ENCODE peak calls at places on chromosomes 13 and 19, in six cellular contexts. L is fibroblast of lung, K is HCT116, X is endothelial cell of umbilical vein, P is DND-41, N is colonic mucosa. B is an unnamed sample.

GRCh38 chr19:35860818-35861639 is 4.3 kb downstream of the KIRREL2 start:
- DNase-seq in L (no peak), K (no peak), X (no peak), P (no peak), N (no peak), B (no peak)

GRCh38 chr13:104318121-104318520 is 1251.9 kb upstream of the SLC10A2 start:
- DNase-seq in L (peak; percentile 57), K (peak; percentile 4), X (peak; percentile 43), P (no peak), N (no peak), B (peak; percentile 64)

GRCh38 chr19:39078436-39079200 is 5.5 kb upstream of the ACP7 start:
- DNase-seq in L (peak; percentile 99), K (peak; percentile 98), X (peak; percentile 75), P (no peak), N (no peak), B (peak; percentile 92)

GRCh38 chr19:2167896-2168618 is 4.3 kb downstream of the DOT1L start:
- DNase-seq in L (peak; percentile 61), K (no peak), X (peak; percentile 60), P (no peak), N (peak; percentile 47), B (peak; percentile 42)

GRCh38 chr13:112903071-112903577 is 65.9 kb upstream of the MCF2L start:
- DNase-seq in L (no peak), K (no peak), X (no peak), P (no peak), N (no peak), B (no peak)

GRCh38 chr13:31925079-31925478 is 106.5 kb upstream of the FRY start:
- DNase-seq in L (no peak), K (no peak), X (no peak), P (no peak), N (no peak), B (no peak)

GRCh38 chr19:58336820-58337219 is 10.0 kb downstream of the ZSCAN22 start:
- DNase-seq in L (no peak), K (no peak), X (no peak), P (no peak), N (no peak), B (no peak)

GRCh38 chr19:39908803-39909202 is 25.6 kb downstream of the FCGBP start:
- DNase-seq in L (no peak), K (no peak), X (no peak), P (no peak), N (peak; percentile 14), B (no peak)

GRCh38 chr13:102582256-102582655 is 14.5 kb upstream of the TPP2 start:
- DNase-seq in L (no peak), K (no peak), X (no peak), P (no peak), N (no peak), B (no peak)

GRCh38 chr13:49303533-49304252 is 56.0 kb downstream of the CDADC1 start:
- DNase-seq in L (no peak), K (no peak), X (peak; percentile 17), P (no peak), N (no peak), B (no peak)

GRCh38 chr13:111926501-111927180 is 140.3 kb upstream of the SOX1 start:
- DNase-seq in L (no peak), K (no peak), X (no peak), P (no peak), N (no peak), B (no peak)

GRCh38 chr19:18433039-18433691 is 4.8 kb downstream of the ISYNA1 start:
- DNase-seq in L (no peak), K (no peak), X (no peak), P (no peak), N (no peak), B (no peak)

GRCh38 chr19:33404916-33405315 is 31.4 kb downstream of the CEBPG start:
- DNase-seq in L (no peak), K (no peak), X (no peak), P (no peak), N (no peak), B (no peak)

GRCh38 chr19:23817519-23817918 is 58.8 kb upstream of the ZNF681 start:
- DNase-seq in L (peak; percentile 14), K (peak; percentile 4), X (no peak), P (peak; percentile 40), N (peak; percentile 27), B (peak; percentile 25)

GRCh38 chr19:46218160-46218559 is 11.4 kb upstream of the IGFL1 start:
- DNase-seq in L (peak; percentile 39), K (peak; percentile 21), X (peak; percentile 24), P (peak; percentile 75), N (peak; percentile 24), B (peak; percentile 20)

GRCh38 chr13:36282818-36283432 is 14.7 kb downstream of the CCDC169 start:
- DNase-seq in L (peak; percentile 39), K (peak; percentile 2), X (peak; percentile 61), P (no peak), N (no peak), B (peak; percentile 86)

GRCh38 chr19:47096721-47097120 is 16.9 kb downstream of the ZC3H4 start:
- DNase-seq in L (no peak), K (no peak), X (no peak), P (no peak), N (peak; percentile 51), B (no peak)

GRCh38 chr13:51797664-51798488 is 6.1 kb downstream of the DHRS12 start:
- DNase-seq in L (peak; percentile 55), K (peak; percentile 66), X (peak; percentile 36), P (peak; percentile 57), N (peak; percentile 42), B (peak; percentile 63)

GRCh38 chr19:34362679-34363069 is 2.3 kb upstream of the GPI start:
- DNase-seq in L (no peak), K (no peak), X (no peak), P (no peak), N (no peak), B (no peak)

GRCh38 chr19:39413269-39413902 is 917 bp downstream of the PLEKHG2 start:
- DNase-seq in L (peak; percentile 51), K (no peak), X (peak; percentile 71), P (peak; percentile 76), N (peak; percentile 56), B (peak; percentile 82)

GRCh38 chr13:27264181-27264580 is 6.4 kb upstream of the RASL11A start:
- DNase-seq in L (peak; percentile 78), K (no peak), X (no peak), P (no peak), N (no peak), B (peak; percentile 74)

GRCh38 chr19:53961523-53962345 is 1.0 kb upstream of the CACNG8 start:
- DNase-seq in L (peak; percentile 24), K (no peak), X (no peak), P (no peak), N (no peak), B (no peak)

GRCh38 chr13:79678100-79678499 is 197.1 kb downstream of the NDFIP2 start:
- DNase-seq in L (peak; percentile 72), K (no peak), X (no peak), P (no peak), N (no peak), B (peak; percentile 22)

DNA sequence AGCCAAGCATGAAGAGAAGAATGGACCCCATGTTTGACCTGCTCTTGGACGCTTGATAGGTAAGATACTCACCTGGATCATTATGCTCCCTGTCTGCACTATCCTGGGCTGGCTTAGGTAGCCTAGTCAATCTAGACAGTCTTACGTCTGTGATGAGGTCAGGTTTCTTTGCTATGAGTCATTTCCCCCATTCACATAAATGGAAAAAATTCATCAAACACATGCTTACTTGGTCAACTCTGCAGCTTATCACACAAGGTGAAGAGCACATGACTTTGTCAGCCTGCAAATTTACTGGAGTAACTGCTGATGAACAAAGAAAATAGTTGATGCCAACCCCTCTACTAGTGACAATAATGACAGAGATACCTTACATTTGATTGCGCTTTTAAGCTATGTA is 170.0 kb downstream of the NUFIP1 start:
- DNase-seq in L (peak; percentile 93), K (peak; percentile 85), X (peak; percentile 85), P (no peak), N (no peak), B (peak; percentile 48)
- H3K4me1 ChIP-seq in L (peaks cover 21% of the 10 kb centered on the region), K (peaks cover 37% of the 10 kb centered on the region), X (peaks cover 23% of the 10 kb centered on the region), P (no peaks in the 10 kb centered on the region), N (no peaks in the 10 kb centered on the region), B (peaks cover 12% of the 10 kb centered on the region)

DNA sequence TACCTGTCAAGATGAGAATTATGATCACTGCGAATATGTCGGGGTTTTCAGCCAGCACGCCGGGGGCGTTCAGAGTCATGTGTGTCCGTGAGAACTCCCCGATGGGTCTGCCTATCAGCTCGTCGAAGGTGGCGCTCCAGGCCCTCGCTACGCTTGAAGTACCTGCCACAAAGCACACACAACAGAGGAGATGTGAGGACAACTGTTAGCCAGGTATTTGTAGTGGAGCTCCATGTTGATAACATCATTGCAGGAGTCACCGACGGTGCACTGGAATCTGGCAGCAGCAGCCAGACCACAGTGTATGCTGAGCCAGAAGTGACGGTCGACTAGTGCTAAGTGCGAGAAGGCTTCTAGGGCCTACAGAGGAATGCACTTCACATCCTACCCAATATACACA is 62.7 kb downstream of the SLC7A1 start:
- DNase-seq in L (peak; percentile 79), K (no peak), X (no peak), P (no peak), N (no peak), B (no peak)
- H3K9ac ChIP-seq in L (no peak overlapping the region), K (no peak overlapping the region), X (no peak overlapping the region), P (no peak overlapping the region), N (no peak overlapping the region), B (no peak overlapping the region)

GRCh38 chr19:17125728-17126677 is 50.4 kb downstream of the MYO9B start:
- DNase-seq in L (peak; percentile 13), K (no peak), X (no peak), P (peak; percentile 71), N (peak; percentile 54), B (no peak)
- H3K4me1 ChIP-seq in L (peaks cover 8% of the 10 kb centered on the region), K (peaks cover 11% of the 10 kb centered on the region), X (no peaks in the 10 kb centered on the region), P (peaks cover 19% of the 10 kb centered on the region), N (peaks cover 4% of the 10 kb centered on the region), B (peaks cover 13% of the 10 kb centered on the region)

GRCh38 chr19:6737873-6738725 is 719 bp upstream of the GPR108 start:
- DNase-seq in L (peak; percentile 76), K (no peak), X (peak; percentile 77), P (peak; percentile 90), N (peak; percentile 98), B (peak; percentile 91)

GRCh38 chr19:6739390-6739883 is at the start of gene TRIP10:
- DNase-seq in L (peak; percentile 62), K (no peak), X (peak; percentile 66), P (peak; percentile 87), N (peak; percentile 89), B (peak; percentile 96)

GRCh38 chr19:6739884-6740588 is 556 bp downstream of the TRIP10 start:
- DNase-seq in L (no peak), K (no peak), X (peak; percentile 38), P (no peak), N (no peak), B (peak; percentile 57)

GRCh38 chr19:6737284-6737872 is at the start of gene GPR108:
- DNase-seq in L (peak; percentile 100), K (peak; percentile 100), X (peak; percentile 100), P (peak; percentile 100), N (peak; percentile 99), B (peak; percentile 100)

DNA sequence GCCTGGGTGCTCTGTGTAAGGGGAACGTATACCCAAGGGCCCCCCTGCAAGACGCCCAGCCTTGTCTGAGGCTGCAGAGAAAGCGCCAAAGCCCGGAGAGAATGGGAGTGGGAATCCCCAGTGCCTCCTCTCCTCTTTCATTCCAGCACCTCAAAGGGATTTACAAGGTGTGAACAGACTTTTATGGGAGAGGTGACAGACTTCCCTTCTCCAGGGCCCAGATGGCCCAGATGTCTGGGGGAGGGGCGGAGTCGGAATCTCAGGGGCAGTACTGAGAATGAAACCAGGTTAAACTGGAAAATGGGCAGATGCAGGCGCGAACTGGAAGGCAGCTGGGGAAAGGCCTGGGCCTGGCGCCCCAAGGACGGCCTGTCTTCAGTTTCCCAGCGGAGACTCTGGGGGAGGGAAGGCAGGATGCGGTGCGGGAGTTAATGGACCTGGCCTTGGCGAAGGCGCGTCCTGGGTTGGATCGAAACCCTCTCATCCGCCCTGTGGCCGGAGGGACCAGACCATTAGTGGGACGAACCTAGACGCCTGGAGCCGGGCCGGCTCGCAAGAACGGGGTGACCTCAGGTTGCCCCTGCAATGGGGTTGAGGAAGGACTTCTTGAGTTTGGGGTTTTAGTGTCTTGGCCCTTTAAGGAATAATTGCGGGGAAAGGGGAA is 622 bp upstream of the TRIP10 start:
- DNase-seq in L (no peak), K (no peak), X (no peak), P (no peak), N (peak; percentile 88), B (no peak)
- H3K9ac ChIP-seq in L (peak overlapping the region; percentile 36), K (peak overlapping the region; percentile 69), X (peak overlapping the region; percentile 27), P (peak overlapping the region; percentile 57), N (peak overlapping the region; percentile 95), B (peak overlapping the region; percentile 81)

B was measured in adipocyte.